ENCODE peak calls at places on chromosomes 6 and 20, in seven cellular contexts. C is HCEC 1CT; N is NCI-H2171 treated with DMSO at 0.1 percent for 48 hours; K is activated CD8-positive, alpha-beta memory T cell treated with anti-CD3 and anti-CD28 coated beads, Interleukin-2, amount 50 U/mL, for 48 hours; J is right atrium auricular region; R is stimulated activated CD4-positive, alpha-beta T cell treated with anti-CD3 and anti-CD28 coated beads, Interleukin-1b, Interleukin-23, amount 100 ng/mL, for 24 hours; M is endothelial cell. E is an unnamed sample.

GRCh38 chr20:37200926-37201826 is 21.8 kb upstream of the MROH8 start:
- DNase-seq in M (no peak), C (no peak), N (no peak), R (no peak), J (no peak), K (no peak), E (no peak)

GRCh38 chr6:2296781-2297180 is 51.4 kb upstream of the GMDS start:
- DNase-seq in K (no peak), N (no peak), M (no peak), R (no peak), J (no peak), C (no peak), E (no peak)

GRCh38 chr20:52490715-52491430 is 299.3 kb upstream of the ZFP64 start:
- DNase-seq in J (no peak), C (peak), N (no peak), K (no peak), R (no peak), M (no peak), E (no peak)

GRCh38 chr20:44287272-44288097 is 23.5 kb downstream of the FITM2 start:
- DNase-seq in J (no peak), R (no peak), N (no peak), K (no peak), C (no peak), M (no peak), E (no peak)

GRCh38 chr20:25285856-25286798 is 38.2 kb downstream of the PYGB start:
- DNase-seq in K (no peak), C (no peak), N (no peak), M (no peak), R (no peak), J (no peak), E (peak)

GRCh38 chr20:58201616-58202015 is 26.8 kb downstream of the ANKRD60 start:
- DNase-seq in M (no peak), C (no peak), K (no peak), J (no peak), N (no peak), R (no peak), E (no peak)

GRCh38 chr6:2964793-2965503 is 6.4 kb downstream of the SERPINB6 start:
- DNase-seq in J (no peak), C (no peak), N (no peak), M (no peak), R (no peak), K (peak), E (no peak)

GRCh38 chr6:35059606-35060355 is 81.4 kb downstream of the TCP11 start:
- DNase-seq in R (no peak), C (no peak), K (no peak), M (no peak), N (no peak), J (no peak), E (no peak)

GRCh38 chr6:29627762-29628418 is 5.1 kb downstream of the GABBR1 start:
- DNase-seq in J (peak), N (peak), R (peak), M (peak), C (peak), K (peak), E (peak)

GRCh38 chr6:151551223-151551857 is 57.5 kb downstream of the CCDC170 start:
- DNase-seq in R (no peak), M (no peak), K (no peak), N (no peak), C (no peak), J (no peak), E (no peak)

GRCh38 chr6:7954477-7955200 is 44.1 kb upstream of the TXNDC5 start:
- DNase-seq in N (no peak), M (no peak), C (peak), K (no peak), J (no peak), R (no peak), E (no peak)

GRCh38 chr20:22333885-22334545 is 250.4 kb downstream of the FOXA2 start:
- DNase-seq in K (peak), C (peak), N (peak), M (peak), J (peak), R (peak), E (peak)

GRCh38 chr20:59342017-59342957 is 41.9 kb downstream of the EDN3 start:
- DNase-seq in N (no peak), J (no peak), K (no peak), C (no peak), M (no peak), R (no peak), E (no peak)

GRCh38 chr6:142570221-142570671 is 268.4 kb downstream of the ADGRG6 start:
- DNase-seq in J (no peak), R (no peak), C (peak), K (no peak), N (no peak), M (no peak), E (no peak)

GRCh38 chr6:15444881-15445280 is 199.0 kb downstream of the JARID2 start:
- DNase-seq in N (peak), J (no peak), K (no peak), C (no peak), M (no peak), R (no peak), E (no peak)

GRCh38 chr6:150279533-150279932 is 89.3 kb upstream of the IYD start:
- DNase-seq in K (no peak), N (no peak), C (no peak), J (no peak), R (no peak), M (no peak), E (no peak)

E was measured in mesothelial cell of epicardium.